ENCODE peak calls at places on chromosomes 6 and 20, in four cellular contexts. O, C, Y and S are unnamed samples.

GRCh38 chr20:13809373-13809772 is 24.5 kb downstream of the NDUFAF5 start:
- DNase-seq in O (no peak), C (no peak), Y (no peak), S (no peak)

GRCh38 chr6:15588966-15589634 is 73.7 kb downstream of the DTNBP1 start:
- DNase-seq in Y (no peak), O (no peak), C (no peak), S (peak; percentile 19)

GRCh38 chr6:72048080-72048479 is 161.7 kb downstream of the RIMS1 start:
- DNase-seq in Y (no peak), C (no peak), O (no peak), S (no peak)

GRCh38 chr20:58891686-58892125 is 39.2 kb downstream of the GNAS start:
- DNase-seq in C (peak; percentile 58), O (no peak), Y (peak; percentile 81), S (no peak)

GRCh38 chr20:33602826-33603590 is 59.1 kb upstream of the C20orf144 start:
- DNase-seq in C (no peak), Y (no peak), O (no peak), S (no peak)

GRCh38 chr6:23002044-23002619 is 432.8 kb downstream of the HDGFL1 start:
- DNase-seq in Y (no peak), C (no peak), O (no peak), S (no peak)

GRCh38 chr6:169530762-169531143 is 171.1 kb downstream of the WDR27 start:
- DNase-seq in O (no peak), Y (no peak), C (no peak), S (no peak)

GRCh38 chr6:3755637-3756515 is 4.4 kb upstream of the PXDC1 start:
- DNase-seq in Y (no peak), C (peak; percentile 64), O (no peak), S (no peak)

GRCh38 chr6:2245103-2245953 is at the start of gene GMDS:
- DNase-seq in Y (peak; percentile 99), O (peak; percentile 65), C (peak; percentile 93), S (peak; percentile 96)
- TF ChIP-seq POLR2A in Y (peak; percentile 82), O (peak; percentile 95), C (peak; percentile 90), S (peak; percentile 83)

GRCh38 chr6:83067448-83068413 is at the start of gene DOP1A:
- DNase-seq in C (peak; percentile 98), O (peak; percentile 95), Y (peak; percentile 90), S (peak; percentile 95)
- TF ChIP-seq POLR2A in C (peak; percentile 41), O (peak; percentile 65), Y (peak; percentile 47), S (peak; percentile 52)

GRCh38 chr6:28985396-28986164 is 19.5 kb downstream of the ZNF311 start:
- DNase-seq in Y (peak; percentile 32), O (peak; percentile 77), C (peak; percentile 86), S (peak; percentile 85)
- TF ChIP-seq POLR2A in Y (no peak), O (peak; percentile 15), C (peak; percentile 46), S (no peak)

DNA sequence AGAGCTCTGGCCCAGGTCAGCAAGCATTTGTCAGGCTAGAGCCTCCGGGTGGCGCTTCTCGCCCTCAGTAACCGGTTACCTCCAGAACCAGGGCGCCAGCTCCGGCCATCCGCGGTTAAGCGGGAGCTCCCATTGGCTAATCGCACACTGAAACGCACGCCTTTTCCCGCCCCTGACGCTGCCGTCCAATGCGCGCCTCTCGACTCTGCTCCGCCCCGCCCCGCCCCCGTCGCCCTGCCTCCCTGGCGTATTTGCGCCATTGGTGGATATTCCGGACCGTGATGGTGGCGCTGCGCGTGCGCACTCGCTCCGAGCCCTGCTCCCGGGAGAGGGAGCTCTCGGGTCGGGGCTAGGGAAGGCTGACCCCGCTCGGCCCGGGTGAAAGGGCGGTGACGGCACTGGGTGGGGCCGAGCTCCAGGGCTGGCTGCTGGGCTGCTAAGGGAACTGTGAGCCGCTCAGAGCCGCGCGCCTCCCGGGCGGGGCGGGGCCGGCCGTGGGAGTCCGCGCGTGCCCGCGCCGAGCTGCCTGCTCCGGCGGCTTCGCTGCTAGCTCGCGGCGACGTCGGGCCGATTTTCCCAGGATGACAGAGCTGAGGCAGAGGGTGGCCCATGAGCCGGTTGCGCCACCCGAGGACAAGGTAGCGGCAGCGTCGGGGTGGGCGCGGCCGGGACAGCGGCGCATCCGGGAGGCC is at the start of gene CDS2:
- DNase-seq in Y (peak; percentile 92), O (peak; percentile 99), C (peak; percentile 100), S (peak; percentile 100)
- TF ChIP-seq POLR2A in Y (no peak), O (peak; percentile 86), C (peak; percentile 63), S (peak; percentile 75)

DNA sequence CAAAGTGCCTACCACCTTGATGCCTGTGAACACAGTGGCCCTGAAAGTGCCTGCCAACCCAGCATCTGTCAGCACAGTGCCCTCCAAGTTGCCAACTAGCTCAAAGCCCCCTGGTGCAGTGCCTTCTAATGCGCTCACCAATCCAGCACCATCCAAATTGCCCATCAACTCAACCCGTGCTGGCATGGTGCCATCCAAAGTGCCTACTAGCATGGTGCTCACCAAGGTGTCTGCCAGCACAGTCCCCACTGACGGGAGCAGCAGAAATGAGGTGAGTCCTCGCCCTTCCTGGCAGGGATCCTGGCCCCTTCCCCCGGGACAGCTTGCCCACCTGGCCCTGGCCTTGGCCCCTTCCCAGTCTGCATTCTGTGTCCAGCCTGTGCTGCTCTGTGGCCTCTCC is 17.9 kb downstream of the MAVS start:
- DNase-seq in Y (no peak), C (no peak), O (no peak), S (no peak)
- TF ChIP-seq POLR2A in Y (no peak), C (no peak), O (no peak), S (no peak)

DNA sequence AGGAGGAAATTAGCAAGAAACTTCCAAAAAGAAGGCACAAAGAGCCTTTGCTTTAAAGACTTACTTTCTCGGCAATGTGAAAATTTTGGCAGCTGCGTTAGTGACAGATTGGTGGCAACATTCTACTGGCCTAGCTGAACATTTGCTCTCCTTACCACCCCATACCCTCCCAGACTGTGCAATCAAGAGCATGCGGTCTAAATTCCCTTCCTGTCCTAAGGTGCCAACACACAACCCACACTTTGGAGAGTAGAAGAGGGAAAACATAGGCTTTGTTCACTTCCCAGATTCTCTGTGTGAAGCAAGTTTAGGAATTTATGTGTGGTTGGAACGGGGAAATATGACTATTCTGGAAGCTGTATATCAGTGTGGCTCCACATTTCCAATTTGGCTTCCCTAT is 29.8 kb upstream of the NEDD9 start:
- DNase-seq in O (no peak), Y (no peak), C (no peak), S (no peak)
- TF ChIP-seq POLR2A in O (no peak), Y (no peak), C (no peak), S (no peak)

DNA sequence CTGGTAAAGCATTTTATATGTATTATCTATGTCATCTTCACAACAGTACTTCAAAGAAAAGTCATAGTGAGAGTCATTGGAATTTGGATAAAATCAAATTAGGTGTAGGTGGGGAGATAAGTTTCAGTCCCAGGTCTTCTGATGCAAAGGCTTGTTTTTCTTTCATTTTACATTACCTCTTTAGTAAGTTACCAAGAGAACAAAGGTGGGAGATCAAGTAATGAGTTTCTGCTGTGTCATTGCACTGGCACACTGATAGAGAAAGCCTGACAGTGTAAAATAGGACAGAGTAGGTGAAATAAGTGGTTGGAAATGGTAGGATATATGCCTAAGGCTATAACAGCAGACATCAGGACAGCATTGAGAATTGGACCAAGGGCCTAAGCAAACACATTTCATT is 250.4 kb downstream of the NKAIN2 start:
- DNase-seq in Y (no peak), O (no peak), C (no peak), S (no peak)
- TF ChIP-seq POLR2A in Y (no peak), O (no peak), C (no peak), S (no peak)